ENCODE peak calls at places on chromosomes 3 and 15, in six cellular contexts. L is breast epithelium, R is spleen, Z is mucosa of descending colon, Y is right atrium auricular region, X is astrocyte. T is an unnamed sample.

GRCh38 chr15:71254503-71254902 is 139.2 kb downstream of the THSD4 start:
- DNase-seq in L (no peak), Y (no peak), Z (no peak), R (no peak), X (no peak), T (no peak)

GRCh38 chr3:172511783-172512357 is 11.4 kb downstream of the TNFSF10 start:
- DNase-seq in L (no peak), R (peak; percentile 76), Z (no peak), Y (no peak), X (no peak), T (no peak)

GRCh38 chr3:101519685-101520365 is 6.8 kb upstream of the SENP7 start:
- DNase-seq in X (no peak), L (no peak), Z (no peak), R (no peak), Y (no peak), T (no peak)

GRCh38 chr3:36477655-36478054 is 97.4 kb downstream of the STAC start:
- DNase-seq in L (no peak), Y (no peak), Z (no peak), X (no peak), R (no peak), T (no peak)

GRCh38 chr3:176939022-176939817 is 258.1 kb downstream of the TBL1XR1 start:
- DNase-seq in Z (no peak), Y (no peak), X (peak; percentile 73), R (no peak), L (no peak), T (peak; percentile 66)

GRCh38 chr3:42804831-42805821 is 836 bp upstream of the HIGD1A start:
- DNase-seq in L (peak; percentile 53), Z (peak; percentile 57), R (peak; percentile 83), X (no peak), Y (peak; percentile 69), T (peak; percentile 6)

GRCh38 chr3:70608434-70608833 is 296.0 kb upstream of the MDFIC2 start:
- DNase-seq in X (no peak), Z (no peak), Y (no peak), L (no peak), R (no peak), T (no peak)

GRCh38 chr3:177201707-177202397 is 4.6 kb upstream of the TBL1XR1 start:
- DNase-seq in Y (peak; percentile 50), Z (no peak), X (no peak), R (no peak), L (no peak), T (no peak)

GRCh38 chr3:29822051-29822450 is 541.2 kb downstream of the RBMS3 start:
- DNase-seq in Y (no peak), L (no peak), R (no peak), X (peak; percentile 76), Z (no peak), T (no peak)

GRCh38 chr15:64035525-64035924 is 10.8 kb downstream of the DAPK2 start:
- DNase-seq in Y (no peak), L (no peak), Z (no peak), R (no peak), X (no peak), T (no peak)

GRCh38 chr3:12830785-12831581 is 10.4 kb downstream of the RPL32 start:
- DNase-seq in R (no peak), Y (no peak), L (no peak), Z (no peak), X (no peak), T (no peak)

GRCh38 chr3:63995056-63995576 is 28.2 kb downstream of the PSMD6 start:
- DNase-seq in Z (no peak), X (no peak), Y (no peak), L (no peak), R (peak; percentile 70), T (no peak)

GRCh38 chr15:60528530-60528929 is 49.6 kb upstream of the ICE2 start:
- DNase-seq in L (no peak), X (peak; percentile 11), Y (no peak), Z (no peak), R (no peak), T (no peak)

GRCh38 chr3:149502438-149502837 is 27.9 kb downstream of the TM4SF4 start:
- DNase-seq in Z (no peak), L (no peak), R (no peak), Y (no peak), X (no peak), T (no peak)

DNA sequence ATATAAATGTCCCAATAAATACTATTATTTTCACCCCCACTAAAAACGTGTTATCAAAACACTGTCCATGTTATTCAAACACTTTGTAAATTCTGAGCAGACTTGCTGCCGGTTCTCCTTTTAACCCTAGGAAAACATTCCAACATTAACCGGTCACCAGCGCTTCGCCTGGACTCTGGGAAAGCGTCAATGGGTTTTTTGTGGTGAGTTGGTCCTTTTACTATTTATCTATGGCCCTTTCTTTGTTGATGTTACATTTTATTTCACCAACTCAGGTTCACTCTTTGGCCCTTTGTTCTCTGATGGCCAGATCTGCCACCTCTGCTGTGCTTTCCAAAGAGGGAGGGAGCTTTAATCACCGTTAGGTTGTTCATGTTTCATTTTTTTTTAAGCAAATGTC is 4.1 kb upstream of the EOMES start:
- DNase-seq in L (no peak), Y (no peak), R (no peak), X (no peak), Z (no peak), T (no peak)
- H3K4me1 ChIP-seq in L (no peaks in the 10 kb centered on the region), Y (peaks cover 59% of the 10 kb centered on the region), R (peaks cover 37% of the 10 kb centered on the region), X (peaks cover 19% of the 10 kb centered on the region), Z (peaks cover 10% of the 10 kb centered on the region), T (no peaks in the 10 kb centered on the region)

GRCh38 chr3:119559441-119559963 is at the start of gene CD80:
- DNase-seq in X (peak; percentile 21), L (no peak), Z (peak; percentile 62), Y (peak; percentile 72), R (peak; percentile 83), T (peak; percentile 32)
- TF ChIP-seq CTCF in X (peak; percentile 11), L (no peak), Z (no peak), Y (no peak), R (peak; percentile 28), T (peak; percentile 23)

GRCh38 chr15:74976159-74976558 is 19.2 kb upstream of the SCAMP5 start:
- DNase-seq in Z (peak; percentile 2), Y (no peak), X (no peak), R (peak; percentile 22), L (no peak), T (no peak)

GRCh38 chr15:74982183-74982582 is 13.2 kb upstream of the SCAMP5 start:
- DNase-seq in R (peak; percentile 2), Y (no peak), Z (no peak), L (no peak), X (no peak), T (no peak)

GRCh38 chr15:74978503-74978902 is 16.9 kb upstream of the SCAMP5 start:
- DNase-seq in Y (no peak), X (no peak), Z (peak; percentile 14), R (peak; percentile 46), L (no peak), T (peak; percentile 45)

GRCh38 chr15:74978077-74978476 is 17.3 kb upstream of the SCAMP5 start:
- DNase-seq in R (peak; percentile 6), L (no peak), X (no peak), Z (no peak), Y (no peak), T (no peak)

GRCh38 chr15:74977599-74977998 is 17.8 kb upstream of the SCAMP5 start:
- DNase-seq in Z (no peak), Y (no peak), R (no peak), X (no peak), L (no peak), T (peak; percentile 63)
- H3K4me1 ChIP-seq in Z (no peaks in the 10 kb centered on the region), Y (no peaks in the 10 kb centered on the region), R (no peaks in the 10 kb centered on the region), X (peaks cover 13% of the 10 kb centered on the region), L (no peaks in the 10 kb centered on the region), T (peaks cover 19% of the 10 kb centered on the region)

GRCh38 chr3:44914936-44915335 is 40.5 kb downstream of the TGM4 start:
- DNase-seq in Z (no peak), X (no peak), L (no peak), R (no peak), Y (no peak), T (no peak)

GRCh38 chr3:44918087-44918486 is 43.7 kb downstream of the TGM4 start:
- DNase-seq in Y (no peak), L (no peak), Z (no peak), X (no peak), R (peak; percentile 41), T (no peak)

GRCh38 chr3:44913868-44914468 is 39.6 kb downstream of the TGM4 start:
- DNase-seq in R (peak; percentile 84), X (no peak), Z (peak; percentile 81), L (no peak), Y (no peak), T (peak; percentile 67)

GRCh38 chr3:44918581-44918980 is 44.2 kb downstream of the TGM4 start:
- DNase-seq in R (peak; percentile 59), X (no peak), L (no peak), Y (no peak), Z (no peak), T (no peak)

DNA sequence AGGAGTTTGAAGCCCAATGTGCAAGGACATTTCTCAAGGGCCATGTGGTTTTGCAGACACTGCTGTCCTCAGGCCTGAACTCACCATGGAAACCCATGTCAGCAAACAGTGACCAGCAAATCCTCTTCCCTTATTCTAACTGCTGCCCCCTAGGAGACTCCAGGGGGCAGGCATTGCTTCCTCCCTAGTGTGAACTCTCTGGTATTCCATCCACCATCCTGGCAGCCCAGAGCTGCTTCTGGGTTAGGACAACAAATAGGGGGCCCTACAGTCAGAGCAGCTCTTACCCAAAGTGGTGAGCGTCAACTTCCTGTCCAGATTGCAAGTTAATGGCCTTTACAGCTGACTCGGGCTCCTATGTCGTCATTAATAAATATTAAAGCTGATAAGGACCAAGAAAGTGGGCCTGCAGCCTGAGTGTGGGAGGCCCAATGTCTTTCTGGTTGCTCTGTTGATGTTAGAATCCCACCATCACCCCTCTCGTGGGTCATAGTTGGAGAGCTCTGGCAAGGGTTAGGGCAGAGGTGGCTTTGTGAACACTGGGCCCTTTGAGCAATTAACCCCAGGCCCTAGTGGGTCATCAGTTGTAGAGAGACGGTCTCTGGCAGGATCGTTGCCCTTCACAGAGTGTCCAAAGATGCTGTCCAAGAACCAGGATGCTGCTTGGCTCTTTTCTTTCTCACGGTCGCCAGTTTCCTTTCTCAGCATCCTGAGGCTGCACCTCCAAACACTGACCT is 41.5 kb downstream of the TGM4 start:
- DNase-seq in R (no peak), X (no peak), L (no peak), Y (no peak), Z (no peak), T (no peak)
- TF ChIP-seq CTCF in R (no peak), X (no peak), L (no peak), Y (no peak), Z (no peak), T (peak; percentile 3)

DNA sequence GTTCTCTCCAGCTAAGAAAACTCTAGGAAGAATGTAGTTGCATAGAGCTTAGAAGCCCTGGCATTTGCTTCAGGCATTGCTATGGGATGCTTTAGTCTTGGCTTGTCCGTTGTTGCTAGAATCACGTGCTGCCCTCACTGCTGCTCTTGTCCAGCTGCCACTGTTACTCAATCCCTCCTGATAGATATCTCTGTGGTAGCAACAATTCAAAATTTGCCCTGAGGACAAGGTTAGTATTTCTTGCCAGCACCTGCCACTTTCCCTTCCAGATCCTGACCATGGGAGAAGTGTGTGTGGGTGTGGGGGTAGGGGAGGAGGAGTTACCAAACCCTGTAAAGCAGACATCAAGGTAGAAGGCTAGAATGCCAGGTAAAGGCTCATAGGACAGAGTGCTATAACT is 113.8 kb downstream of the PPM1L start:
- DNase-seq in L (peak; percentile 54), Z (no peak), X (no peak), R (no peak), Y (no peak), T (peak; percentile 73)
- H3K4me1 ChIP-seq in L (no peaks in the 10 kb centered on the region), Z (no peaks in the 10 kb centered on the region), X (no peaks in the 10 kb centered on the region), R (no peaks in the 10 kb centered on the region), Y (no peaks in the 10 kb centered on the region), T (peaks cover 25% of the 10 kb centered on the region)

GRCh38 chr3:57112206-57112605 is 51.7 kb downstream of the SPATA12 start:
- DNase-seq in X (no peak), L (no peak), Y (no peak), R (no peak), Z (no peak), T (no peak)
- TF ChIP-seq CTCF in X (peak; percentile 14), L (no peak), Y (no peak), R (no peak), Z (no peak), T (peak; percentile 44)

T was measured in BE2C.